ENCODE peak calls at places on chromosome 18, in five cellular contexts. One of them, this sample, is unnamed.

GRCh38 chr18:36066001-36066400 is 1.4 kb downstream of the RPRD1A start:
- DNase-seq in fibroblast of pulmonary artery: peak
- DNase-seq in A549: no peak
- DNase-seq in kidney epithelial cell: no peak
- DNase-seq in hepatocyte: no peak
- DNase-seq in this sample: no peak

GRCh38 chr18:2971741-2972552 is 41.0 kb downstream of the LPIN2 start:
- DNase-seq in hepatocyte: no peak
- DNase-seq in kidney epithelial cell: no peak
- DNase-seq in fibroblast of pulmonary artery: no peak
- DNase-seq in A549: no peak
- DNase-seq in this sample: peak

GRCh38 chr18:46772396-46772795 is 15.5 kb upstream of the ST8SIA5 start:
- DNase-seq in kidney epithelial cell: no peak
- DNase-seq in fibroblast of pulmonary artery: no peak
- DNase-seq in A549: no peak
- DNase-seq in hepatocyte: no peak
- DNase-seq in this sample: no peak

GRCh38 chr18:8359481-8359880 is 249.8 kb upstream of the RAB12 start:
- DNase-seq in hepatocyte: no peak
- DNase-seq in kidney epithelial cell: no peak
- DNase-seq in A549: no peak
- DNase-seq in fibroblast of pulmonary artery: no peak
- DNase-seq in this sample: no peak

GRCh38 chr18:38025433-38026038 is 459.9 kb upstream of the CELF4 start:
- DNase-seq in fibroblast of pulmonary artery: no peak
- DNase-seq in kidney epithelial cell: peak
- DNase-seq in A549: no peak
- DNase-seq in hepatocyte: peak
- DNase-seq in this sample: no peak

GRCh38 chr18:59708988-59709387 is 11.8 kb upstream of the CCBE1 start:
- DNase-seq in fibroblast of pulmonary artery: no peak
- DNase-seq in A549: no peak
- DNase-seq in kidney epithelial cell: no peak
- DNase-seq in hepatocyte: no peak
- DNase-seq in this sample: no peak

GRCh38 chr18:22900558-22901183 is 32.5 kb upstream of the RBBP8 start:
- DNase-seq in hepatocyte: no peak
- DNase-seq in fibroblast of pulmonary artery: peak
- DNase-seq in A549: no peak
- DNase-seq in kidney epithelial cell: no peak
- DNase-seq in this sample: no peak

GRCh38 chr18:3595282-3596273 is 145.6 kb downstream of the TGIF1 start:
- DNase-seq in hepatocyte: peak
- DNase-seq in A549: peak
- DNase-seq in fibroblast of pulmonary artery: peak
- DNase-seq in kidney epithelial cell: peak
- DNase-seq in this sample: peak

GRCh38 chr18:25236736-25237135 is 115.2 kb downstream of the ZNF521 start:
- DNase-seq in kidney epithelial cell: no peak
- DNase-seq in A549: no peak
- DNase-seq in fibroblast of pulmonary artery: no peak
- DNase-seq in hepatocyte: no peak
- DNase-seq in this sample: no peak

GRCh38 chr18:62784966-62785413 is 69.6 kb downstream of the PHLPP1 start:
- DNase-seq in hepatocyte: no peak
- DNase-seq in fibroblast of pulmonary artery: peak
- DNase-seq in A549: peak
- DNase-seq in kidney epithelial cell: no peak
- DNase-seq in this sample: no peak

GRCh38 chr18:10771053-10771709 is 245.4 kb downstream of the NAPG start:
- DNase-seq in A549: no peak
- DNase-seq in fibroblast of pulmonary artery: peak
- DNase-seq in kidney epithelial cell: no peak
- DNase-seq in hepatocyte: no peak
- DNase-seq in this sample: no peak

GRCh38 chr18:62566199-62566598 is 43.4 kb downstream of the ZCCHC2 start:
- DNase-seq in hepatocyte: peak
- DNase-seq in fibroblast of pulmonary artery: peak
- DNase-seq in kidney epithelial cell: no peak
- DNase-seq in A549: peak
- DNase-seq in this sample: peak

GRCh38 chr18:28127763-28128737 is 48.9 kb downstream of the CDH2 start:
- DNase-seq in kidney epithelial cell: no peak
- DNase-seq in A549: peak
- DNase-seq in fibroblast of pulmonary artery: no peak
- DNase-seq in hepatocyte: peak
- DNase-seq in this sample: no peak

DNA sequence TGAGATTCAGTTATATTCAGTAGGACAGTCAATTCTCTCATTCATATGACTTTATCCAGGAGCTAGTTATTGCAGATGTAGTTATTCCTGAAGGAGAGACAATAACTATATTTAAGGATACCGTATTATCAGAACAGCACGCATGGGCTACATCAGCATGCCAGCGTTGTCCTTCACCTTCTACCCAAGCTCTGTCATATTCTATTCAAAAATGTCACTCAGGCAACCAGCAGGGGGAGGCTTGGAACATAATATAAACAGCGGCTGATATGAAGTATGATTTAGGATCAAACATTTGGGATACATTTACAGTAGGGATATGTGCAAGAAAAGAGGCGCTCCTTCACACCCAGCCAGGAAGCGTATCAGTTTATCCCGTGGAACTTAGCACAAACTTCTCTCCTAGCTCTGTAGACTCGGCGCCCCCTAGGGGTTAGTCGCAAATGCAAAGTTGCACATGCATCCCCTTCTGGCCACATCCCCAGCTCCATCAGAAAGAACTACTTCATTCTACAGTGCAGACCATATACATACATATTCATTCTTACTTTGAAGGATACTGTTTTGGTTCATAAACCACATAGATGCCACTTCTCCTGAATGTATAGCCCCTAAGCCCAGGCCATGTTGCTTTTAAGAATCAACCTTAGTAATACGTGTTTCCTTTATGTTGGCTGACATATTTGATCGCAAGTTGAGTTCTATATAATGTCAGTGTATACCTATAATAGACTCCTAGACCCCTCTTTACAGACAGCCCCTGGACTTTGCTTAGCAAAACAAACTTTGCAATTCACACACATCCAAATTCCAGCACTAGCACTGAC is 759.4 kb downstream of the ADCYAP1 start:
- DNase-seq in A549: peak
- DNase-seq in kidney epithelial cell: no peak
- DNase-seq in hepatocyte: peak
- DNase-seq in fibroblast of pulmonary artery: peak
- DNase-seq in this sample: peak
- TF ChIP-seq CTCF in A549: peak
- TF ChIP-seq CTCF in kidney epithelial cell: peak
- TF ChIP-seq CTCF in hepatocyte: peak
- TF ChIP-seq CTCF in fibroblast of pulmonary artery: peak
- TF ChIP-seq CTCF in this sample: peak

GRCh38 chr18:50953822-50954221 is 14.0 kb upstream of the ELAC1 start:
- DNase-seq in fibroblast of pulmonary artery: no peak
- DNase-seq in A549: no peak
- DNase-seq in kidney epithelial cell: no peak
- DNase-seq in hepatocyte: no peak
- DNase-seq in this sample: no peak

GRCh38 chr18:50944245-50944917 is 23.5 kb upstream of the ELAC1 start:
- DNase-seq in fibroblast of pulmonary artery: no peak
- DNase-seq in A549: no peak
- DNase-seq in hepatocyte: no peak
- DNase-seq in kidney epithelial cell: no peak
- DNase-seq in this sample: no peak

GRCh38 chr18:50949185-50949584 is 18.7 kb upstream of the ELAC1 start:
- DNase-seq in hepatocyte: no peak
- DNase-seq in kidney epithelial cell: no peak
- DNase-seq in A549: no peak
- DNase-seq in fibroblast of pulmonary artery: no peak
- DNase-seq in this sample: no peak

GRCh38 chr18:50950626-50951025 is 17.2 kb upstream of the ELAC1 start:
- DNase-seq in kidney epithelial cell: no peak
- DNase-seq in hepatocyte: no peak
- DNase-seq in fibroblast of pulmonary artery: no peak
- DNase-seq in A549: no peak
- DNase-seq in this sample: no peak

GRCh38 chr18:50947899-50948298 is 19.9 kb upstream of the ELAC1 start:
- DNase-seq in fibroblast of pulmonary artery: peak
- DNase-seq in hepatocyte: no peak
- DNase-seq in A549: no peak
- DNase-seq in kidney epithelial cell: no peak
- DNase-seq in this sample: no peak
- TF ChIP-seq CTCF in fibroblast of pulmonary artery: no peak
- TF ChIP-seq CTCF in hepatocyte: no peak
- TF ChIP-seq CTCF in A549: no peak
- TF ChIP-seq CTCF in kidney epithelial cell: no peak
- TF ChIP-seq CTCF in this sample: no peak

DNA sequence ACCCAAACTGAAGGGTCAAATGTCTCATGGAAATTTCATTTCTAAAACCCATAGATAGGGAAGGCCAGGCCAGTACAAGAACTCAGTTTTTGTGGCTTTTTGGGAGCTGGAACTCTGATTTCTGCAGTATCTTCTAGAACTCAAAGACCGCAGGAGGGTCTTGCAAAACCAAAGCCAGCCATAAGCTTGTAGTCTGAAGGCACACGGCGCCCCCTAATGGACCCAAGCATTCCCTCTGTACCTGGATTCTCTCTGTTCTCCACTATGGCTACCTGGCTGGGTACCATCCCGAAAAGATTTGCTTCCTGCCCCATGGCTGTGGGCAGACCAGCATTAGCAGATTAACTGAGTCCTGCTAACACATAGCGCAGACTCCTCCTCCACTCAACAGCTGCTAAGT is 229.0 kb upstream of the SLC14A2 start:
- DNase-seq in A549: peak
- DNase-seq in fibroblast of pulmonary artery: peak
- DNase-seq in hepatocyte: peak
- DNase-seq in kidney epithelial cell: no peak
- DNase-seq in this sample: no peak
- TF ChIP-seq CTCF in A549: no peak
- TF ChIP-seq CTCF in fibroblast of pulmonary artery: peak
- TF ChIP-seq CTCF in hepatocyte: peak
- TF ChIP-seq CTCF in kidney epithelial cell: peak
- TF ChIP-seq CTCF in this sample: no peak

GRCh38 chr18:47930844-47931706 is 616 bp upstream of the SMAD2 start:
- DNase-seq in kidney epithelial cell: peak
- DNase-seq in hepatocyte: peak
- DNase-seq in A549: peak
- DNase-seq in fibroblast of pulmonary artery: peak
- DNase-seq in this sample: peak

GRCh38 chr18:47932603-47933002 is 2.1 kb upstream of the SMAD2 start:
- DNase-seq in fibroblast of pulmonary artery: no peak
- DNase-seq in A549: peak
- DNase-seq in hepatocyte: no peak
- DNase-seq in kidney epithelial cell: no peak
- DNase-seq in this sample: peak

GRCh38 chr18:47930086-47930843 is at the start of gene SMAD2:
- DNase-seq in kidney epithelial cell: no peak
- DNase-seq in A549: peak
- DNase-seq in hepatocyte: peak
- DNase-seq in fibroblast of pulmonary artery: peak
- DNase-seq in this sample: peak

GRCh38 chr18:47932170-47932569 is 1.7 kb upstream of the SMAD2 start:
- DNase-seq in hepatocyte: no peak
- DNase-seq in kidney epithelial cell: no peak
- DNase-seq in fibroblast of pulmonary artery: no peak
- DNase-seq in A549: no peak
- DNase-seq in this sample: no peak

DNA sequence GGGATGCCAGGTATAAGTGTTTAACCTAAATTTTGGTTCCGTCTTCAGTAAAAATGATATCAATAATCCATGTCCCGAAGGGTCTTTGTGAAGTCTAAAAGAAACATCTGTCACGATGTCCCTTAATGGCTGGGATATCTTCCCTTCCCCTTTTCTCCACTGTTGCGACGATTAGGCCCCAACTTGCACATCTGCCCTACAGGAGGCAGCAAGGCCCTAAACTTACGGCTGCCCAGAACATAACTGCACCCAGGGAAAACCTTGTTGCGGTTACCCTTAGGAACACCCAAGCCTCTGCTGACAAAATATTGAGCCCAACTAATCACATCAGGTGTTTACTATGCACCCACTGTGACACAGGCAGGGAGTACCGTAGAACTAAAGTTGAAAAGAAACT is 1.2 kb upstream of the SMAD2 start:
- DNase-seq in hepatocyte: peak
- DNase-seq in A549: peak
- DNase-seq in kidney epithelial cell: no peak
- DNase-seq in fibroblast of pulmonary artery: no peak
- DNase-seq in this sample: peak
- TF ChIP-seq CTCF in hepatocyte: no peak
- TF ChIP-seq CTCF in A549: peak
- TF ChIP-seq CTCF in kidney epithelial cell: no peak
- TF ChIP-seq CTCF in fibroblast of pulmonary artery: no peak
- TF ChIP-seq CTCF in this sample: peak